ENCODE peak calls at places on chromosomes 7 and 10, in eight cellular contexts. I is LHCN-M2, M is amniotic epithelial cell, T is amniotic stem cell, D is dorsolateral prefrontal cortex, L is endothelial cell, W is SW480, K is T1000. B is an unnamed sample.
A peak's percentile ranks its signal among the peaks of the same experiment; 100 is the strongest.

GRCh38 chr10:4130685-4131084 is 345.7 kb upstream of the KLF6 start:
- DNase-seq in I (no peak), M (no peak), T (no peak), D (no peak), L (no peak), W (no peak), K (no peak), B (no peak)

GRCh38 chr7:116770941-116771340 is 91.4 kb upstream of the CAPZA2 start:
- DNase-seq in I (no peak), M (no peak), T (no peak), D (no peak), L (no peak), W (no peak), K (no peak), B (no peak)

GRCh38 chr7:4951903-4952636 is 6.9 kb downstream of the MMD2 start:
- DNase-seq in I (peak; percentile 24), M (peak; percentile 28), T (no peak), D (no peak), L (peak; percentile 36), W (no peak), K (no peak), B (peak; percentile 2)

GRCh38 chr10:58158806-58159205 is 108.9 kb downstream of the IPMK start:
- DNase-seq in I (no peak), M (peak; percentile 7), T (no peak), D (no peak), L (no peak), W (no peak), K (no peak), B (peak; percentile 59)

GRCh38 chr7:36527549-36527913 is 137.9 kb downstream of the ANLN start:
- DNase-seq in I (no peak), M (no peak), T (no peak), D (no peak), L (no peak), W (no peak), K (no peak), B (no peak)

GRCh38 chr7:18846765-18847215 is 270.6 kb downstream of the TWIST1 start:
- DNase-seq in I (no peak), M (no peak), T (no peak), D (no peak), L (no peak), W (no peak), K (no peak), B (no peak)

GRCh38 chr10:32961892-32962369 is 3.9 kb upstream of the ITGB1 start:
- DNase-seq in I (peak; percentile 91), M (peak; percentile 75), T (peak; percentile 55), D (no peak), L (no peak), W (peak; percentile 85), K (no peak), B (peak; percentile 92)

GRCh38 chr10:120950103-120950561 is 99.0 kb downstream of the WDR11 start:
- DNase-seq in I (no peak), M (peak; percentile 8), T (peak; percentile 1), D (no peak), L (peak; percentile 22), W (no peak), K (no peak), B (peak; percentile 30)

GRCh38 chr7:1823376-1824150 is 153.5 kb downstream of the ELFN1 start:
- DNase-seq in I (no peak), M (no peak), T (no peak), D (no peak), L (no peak), W (no peak), K (no peak), B (no peak)

GRCh38 chr7:100691676-100692577 is 2.1 kb downstream of the GIGYF1 start:
- DNase-seq in I (peak; percentile 74), M (peak; percentile 49), T (peak; percentile 34), D (peak; percentile 79), L (peak; percentile 85), W (peak; percentile 68), K (peak; percentile 38), B (peak; percentile 25)

GRCh38 chr10:34581871-34582532 is 233.1 kb downstream of the PARD3 start:
- DNase-seq in I (peak; percentile 70), M (peak; percentile 70), T (no peak), D (no peak), L (no peak), W (no peak), K (no peak), B (peak; percentile 83)

GRCh38 chr10:66931340-66931948 is 5.6 kb downstream of the LRRTM3 start:
- DNase-seq in I (peak; percentile 54), M (peak; percentile 79), T (peak; percentile 16), D (no peak), L (peak; percentile 26), W (peak; percentile 53), K (peak; percentile 5), B (peak; percentile 48)

GRCh38 chr7:148261996-148262688 is 328.4 kb upstream of the C7orf33 start:
- DNase-seq in I (no peak), M (no peak), T (no peak), D (no peak), L (no peak), W (no peak), K (no peak), B (no peak)

GRCh38 chr7:154672659-154673415 is 330.1 kb downstream of the PAXIP1 start:
- DNase-seq in I (no peak), M (no peak), T (no peak), D (no peak), L (no peak), W (no peak), K (no peak), B (peak; percentile 55)

GRCh38 chr10:118912961-118913360 is 116.6 kb upstream of the NANOS1 start:
- DNase-seq in I (no peak), M (peak; percentile 29), T (no peak), D (no peak), L (no peak), W (peak; percentile 42), K (no peak), B (no peak)

GRCh38 chr7:27171636-27172387 is 2.3 kb downstream of the HOXA10 start:
- DNase-seq in I (no peak), M (no peak), T (no peak), D (no peak), L (no peak), W (peak; percentile 77), K (no peak), B (no peak)

GRCh38 chr7:133504825-133505224 is 251.9 kb downstream of the EXOC4 start:
- DNase-seq in I (peak; percentile 29), M (peak; percentile 33), T (no peak), D (no peak), L (no peak), W (no peak), K (no peak), B (peak; percentile 62)

GRCh38 chr10:109895848-109896247 is 27.5 kb downstream of the XPNPEP1 start:
- DNase-seq in I (no peak), M (no peak), T (no peak), D (no peak), L (no peak), W (no peak), K (no peak), B (no peak)

GRCh38 chr7:5396999-5397656 is 26.5 kb downstream of the TNRC18 start:
- DNase-seq in I (peak; percentile 96), M (peak; percentile 97), T (no peak), D (peak; percentile 54), L (no peak), W (peak; percentile 99), K (peak; percentile 75), B (peak; percentile 42)

GRCh38 chr7:27346531-27347260 is 104.1 kb downstream of the EVX1 start:
- DNase-seq in I (peak; percentile 30), M (peak; percentile 58), T (no peak), D (no peak), L (no peak), W (peak; percentile 48), K (peak; percentile 76), B (peak; percentile 73)

GRCh38 chr10:59736749-59737148 is 16.5 kb downstream of the MRLN start:
- DNase-seq in I (no peak), M (no peak), T (no peak), D (no peak), L (no peak), W (no peak), K (no peak), B (no peak)

GRCh38 chr10:89553064-89553734 is 17.8 kb upstream of the SLC16A12 start:
- DNase-seq in I (peak; percentile 93), M (peak; percentile 92), T (peak; percentile 77), D (no peak), L (no peak), W (no peak), K (no peak), B (peak; percentile 99)

GRCh38 chr10:118594392-118595063 is 920 bp downstream of the PRLHR start:
- DNase-seq in I (no peak), M (peak; percentile 20), T (no peak), D (peak; percentile 36), L (peak; percentile 81), W (no peak), K (no peak), B (peak; percentile 13)

GRCh38 chr10:32139223-32140073 is 83.2 kb upstream of the KIF5B start:
- DNase-seq in I (peak; percentile 98), M (peak; percentile 93), T (peak; percentile 85), D (no peak), L (peak; percentile 42), W (peak; percentile 91), K (peak; percentile 76), B (peak; percentile 94)

GRCh38 chr10:63889756-63890155 is 368.6 kb downstream of the REEP3 start:
- DNase-seq in I (no peak), M (no peak), T (no peak), D (no peak), L (no peak), W (no peak), K (no peak), B (no peak)

GRCh38 chr7:155984028-155984607 is 171.9 kb upstream of the SHH start:
- DNase-seq in I (no peak), M (no peak), T (no peak), D (peak; percentile 20), L (no peak), W (no peak), K (no peak), B (no peak)

GRCh38 chr10:20615395-20615794 is 281.7 kb downstream of the NEBL start:
- DNase-seq in I (peak; percentile 51), M (no peak), T (no peak), D (no peak), L (no peak), W (no peak), K (no peak), B (no peak)

GRCh38 chr10:78553792-78554191 is 515.0 kb upstream of the ZMIZ1 start:
- DNase-seq in I (no peak), M (no peak), T (no peak), D (no peak), L (no peak), W (no peak), K (no peak), B (no peak)

GRCh38 chr7:4144801-4145470 is 537.2 kb upstream of the FOXK1 start:
- DNase-seq in I (no peak), M (peak; percentile 12), T (no peak), D (no peak), L (no peak), W (no peak), K (no peak), B (peak; percentile 33)

GRCh38 chr7:40646717-40647116 is 511.9 kb downstream of the SUGCT start:
- DNase-seq in I (no peak), M (no peak), T (no peak), D (no peak), L (no peak), W (no peak), K (no peak), B (peak; percentile 12)

GRCh38 chr7:151598045-151598444 is 78.3 kb upstream of the RHEB start:
- DNase-seq in I (peak; percentile 95), M (peak; percentile 97), T (peak; percentile 39), D (no peak), L (no peak), W (peak; percentile 73), K (peak; percentile 44), B (peak; percentile 96)

GRCh38 chr10:123635745-123636144 is 30.4 kb upstream of the GPR26 start:
- DNase-seq in I (no peak), M (no peak), T (no peak), D (no peak), L (no peak), W (peak; percentile 39), K (no peak), B (no peak)

GRCh38 chr10:3785849-3786290 is 861 bp upstream of the KLF6 start:
- DNase-seq in I (peak; percentile 55), M (peak; percentile 47), T (no peak), D (no peak), L (peak; percentile 39), W (peak; percentile 31), K (no peak), B (peak; percentile 28)

GRCh38 chr7:107964510-107964909 is 38.5 kb downstream of the LAMB1 start:
- DNase-seq in I (no peak), M (no peak), T (no peak), D (no peak), L (no peak), W (no peak), K (no peak), B (no peak)

B was measured in astrocyte.